ENCODE peak calls at places on chromosomes 11 and 22, in six cellular contexts. L, P, T, G, U and V are unnamed samples.

GRCh38 chr11:120748485-120748814 is 236.9 kb downstream of the GRIK4 start:
- DNase-seq in P (no peak), L (no peak), U (no peak), G (no peak), T (no peak), V (no peak)

GRCh38 chr11:80414766-80415165 is 973.9 kb upstream of the TENM4 start:
- DNase-seq in G (peak; percentile 73), P (peak; percentile 10), L (no peak), U (no peak), T (peak; percentile 57), V (no peak)

GRCh38 chr11:96154802-96155520 is 188.0 kb downstream of the MAML2 start:
- DNase-seq in G (peak; percentile 24), L (no peak), U (no peak), T (peak; percentile 85), P (peak; percentile 70), V (no peak)

GRCh38 chr11:116774661-116775060 is 1.9 kb upstream of the BUD13 start:
- DNase-seq in T (no peak), U (no peak), G (no peak), P (no peak), L (no peak), V (no peak)

GRCh38 chr11:111474432-111474831 is 37.8 kb downstream of the BTG4 start:
- DNase-seq in P (no peak), L (no peak), T (no peak), G (peak; percentile 58), U (no peak), V (no peak)

GRCh38 chr11:43567396-43567975 is 113.1 kb upstream of the HSD17B12 start:
- DNase-seq in P (peak; percentile 73), T (peak; percentile 66), L (no peak), G (no peak), U (peak; percentile 61), V (no peak)

GRCh38 chr11:63919267-63920125 is 2.5 kb upstream of the RCOR2 start:
- DNase-seq in T (peak; percentile 46), P (no peak), G (no peak), L (no peak), U (no peak), V (peak; percentile 68)

GRCh38 chr22:31613286-31613903 is 48.6 kb downstream of the PISD start:
- DNase-seq in P (no peak), L (no peak), G (no peak), U (no peak), T (no peak), V (no peak)

GRCh38 chr11:90135016-90135415 is 553 bp downstream of the NAALAD2 start:
- DNase-seq in G (no peak), T (peak; percentile 7), P (peak; percentile 17), U (no peak), L (no peak), V (no peak)

GRCh38 chr11:33311680-33312079 is 54.5 kb downstream of the HIPK3 start:
- DNase-seq in G (no peak), P (no peak), U (no peak), T (no peak), L (no peak), V (no peak)

GRCh38 chr22:35330258-35330861 is 30.7 kb downstream of the TOM1 start:
- DNase-seq in T (peak; percentile 92), U (peak; percentile 54), P (peak; percentile 91), G (no peak), L (peak; percentile 97), V (peak; percentile 85)

GRCh38 chr22:38570841-38571364 is 920 bp upstream of the DMC1 start:
- DNase-seq in T (peak; percentile 28), P (peak; percentile 31), U (peak; percentile 72), L (peak; percentile 89), G (peak; percentile 43), V (peak; percentile 37)

GRCh38 chr11:128361451-128362020 is 225.8 kb downstream of the ETS1 start:
- DNase-seq in T (peak; percentile 22), P (no peak), U (no peak), L (no peak), G (no peak), V (no peak)

GRCh38 chr11:108221981-108222685 is at the start of gene NPAT:
- DNase-seq in U (peak; percentile 65), G (no peak), T (no peak), P (no peak), L (peak; percentile 87), V (no peak)
- TF ChIP-seq CTCF in U (no peak), G (no peak), T (no peak), P (no peak), L (no peak), V (no peak)

DNA sequence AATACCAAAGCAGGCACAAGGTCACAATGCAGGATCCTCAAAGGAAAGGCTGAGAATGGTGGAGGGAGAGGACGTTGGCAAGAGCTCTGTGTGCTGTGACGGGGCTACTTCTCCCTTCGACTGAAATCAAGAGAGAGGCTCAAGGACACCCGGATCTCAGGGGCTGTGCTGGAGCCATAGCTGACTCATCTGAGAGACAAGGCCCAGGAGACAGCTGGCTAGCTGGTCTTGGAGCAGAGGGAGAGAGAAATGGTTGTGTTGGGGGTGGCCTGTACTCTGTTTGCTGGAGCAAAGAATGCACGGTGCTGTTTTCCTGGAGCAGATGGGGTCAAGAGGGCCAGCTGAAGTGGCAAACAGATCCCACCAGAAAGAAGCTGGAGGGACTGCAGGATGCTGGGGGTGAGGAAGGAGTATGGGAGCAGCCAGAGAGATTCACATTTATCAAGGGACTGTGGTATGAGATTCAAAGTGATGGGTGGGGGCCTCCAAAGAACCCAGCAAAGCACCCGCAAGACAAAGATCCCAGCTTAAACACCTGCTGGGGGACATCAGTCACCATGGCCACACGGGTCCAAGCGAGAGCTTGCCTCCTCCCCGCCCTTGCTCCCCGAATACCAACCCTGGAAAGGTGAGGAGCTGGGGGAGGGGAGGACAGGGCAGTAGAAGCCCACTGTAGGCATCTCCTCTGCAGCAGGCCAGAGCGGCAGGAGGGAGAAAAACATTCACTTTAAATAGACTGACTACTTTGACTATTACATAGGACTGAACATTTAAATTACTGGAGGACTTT is 40.8 kb downstream of the MAP6 start:
- DNase-seq in T (peak; percentile 35), P (peak; percentile 45), G (no peak), U (no peak), L (no peak), V (no peak)
- H3K4me3 ChIP-seq in T (no peak overlapping the region), P (no peak overlapping the region), G (no peak overlapping the region), U (no peak overlapping the region), L (no peak overlapping the region), V (no peak overlapping the region)

GRCh38 chr11:123247813-123248379 is 52.8 kb upstream of the CLMP start:
- DNase-seq in L (no peak), P (no peak), T (no peak), U (no peak), G (no peak), V (no peak)

GRCh38 chr11:123245567-123245966 is 50.5 kb upstream of the CLMP start:
- DNase-seq in L (no peak), T (no peak), U (no peak), G (no peak), P (no peak), V (no peak)

GRCh38 chr11:123246749-123247497 is 51.9 kb upstream of the CLMP start:
- DNase-seq in T (peak; percentile 81), P (peak; percentile 87), L (peak; percentile 94), U (peak; percentile 85), G (peak; percentile 59), V (peak; percentile 78)

GRCh38 chr11:123249354-123249753 is 54.3 kb upstream of the CLMP start:
- DNase-seq in P (no peak), G (no peak), L (peak; percentile 32), U (no peak), T (peak; percentile 25), V (no peak)

GRCh38 chr11:123247498-123247799 is 52.4 kb upstream of the CLMP start:
- DNase-seq in T (no peak), U (no peak), G (no peak), L (no peak), P (no peak), V (no peak)
- TF ChIP-seq CTCF in T (no peak), U (peak; percentile 68), G (no peak), L (no peak), P (no peak), V (no peak)

GRCh38 chr11:109945626-109946321 is 147.4 kb upstream of the ZC3H12C start:
- DNase-seq in L (no peak), T (no peak), G (no peak), P (no peak), U (no peak), V (no peak)
- H3K4me3 ChIP-seq in L (no peak overlapping the region), T (no peak overlapping the region), G (peak overlapping the region; percentile 6), P (no peak overlapping the region), U (peak overlapping the region; percentile 48), V (no peak overlapping the region)

GRCh38 chr11:44728085-44728410 is 1.3 kb downstream of the TSPAN18 start:
- DNase-seq in L (no peak), U (no peak), P (no peak), T (no peak), G (no peak), V (no peak)
- TF ChIP-seq CTCF in L (no peak), U (peak; percentile 59), P (no peak), T (no peak), G (no peak), V (no peak)

DNA sequence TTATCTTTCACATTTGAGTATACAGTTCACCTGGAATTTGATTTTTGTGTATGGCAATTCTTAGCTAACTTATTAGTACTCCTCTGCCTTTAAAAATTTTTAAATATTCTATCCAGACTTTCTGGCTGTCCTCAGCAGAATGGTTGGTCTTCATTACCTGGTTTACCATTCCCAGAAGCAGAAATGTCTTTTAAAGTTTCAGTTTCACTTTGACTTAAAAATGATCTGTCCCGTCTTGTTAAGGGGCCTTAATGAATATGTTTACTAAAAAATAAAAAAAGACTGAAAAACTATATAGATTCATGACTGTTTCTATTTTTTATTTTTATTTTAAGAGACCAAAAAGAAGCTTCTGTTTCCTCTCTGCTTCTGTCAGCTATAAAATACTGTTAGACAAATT is 70.5 kb upstream of the TNRC6B start:
- DNase-seq in L (no peak), G (no peak), U (no peak), T (peak; percentile 23), P (no peak), V (no peak)
- H3K4me3 ChIP-seq in L (no peak overlapping the region), G (peak overlapping the region; percentile 42), U (peak overlapping the region; percentile 36), T (peak overlapping the region; percentile 39), P (peak overlapping the region; percentile 32), V (peak overlapping the region; percentile 31)

GRCh38 chr11:114395776-114396175 is 4.5 kb downstream of the C11orf71 start:
- DNase-seq in U (no peak), T (peak; percentile 16), L (no peak), P (no peak), G (peak; percentile 25), V (no peak)
- TF ChIP-seq CTCF in U (peak; percentile 62), T (peak; percentile 43), L (no peak), P (peak; percentile 40), G (peak; percentile 63), V (peak; percentile 26)

DNA sequence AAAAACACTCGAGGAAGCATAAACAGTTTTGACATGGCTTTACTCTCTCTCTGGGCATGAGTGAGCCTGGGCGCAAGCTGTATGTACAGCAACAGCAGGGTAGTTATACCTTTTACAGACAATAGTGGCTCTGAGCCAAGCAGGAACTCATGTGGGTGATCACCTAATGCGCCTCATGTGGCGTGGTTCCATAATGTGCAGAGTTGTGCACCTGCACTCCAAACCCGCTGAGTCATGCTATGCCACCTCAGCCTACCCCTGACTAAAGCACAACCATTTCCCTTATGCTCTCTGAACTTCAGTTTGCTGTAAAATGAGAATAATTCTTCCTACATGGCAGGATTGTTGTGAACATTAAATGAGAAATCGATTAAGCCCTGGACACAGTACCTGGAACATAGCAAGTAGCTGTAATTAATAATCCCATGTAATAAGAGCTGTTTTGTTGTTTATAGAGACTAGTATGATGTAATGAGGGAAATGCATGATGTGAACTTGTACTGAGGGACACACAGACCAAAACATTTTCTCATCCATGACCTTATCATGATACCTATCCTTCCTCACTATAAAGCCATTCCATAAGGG is 71.6 kb downstream of the CCDC34 start:
- DNase-seq in U (peak; percentile 73), G (peak; percentile 62), P (no peak), T (peak; percentile 30), L (no peak), V (no peak)
- H3K4me3 ChIP-seq in U (no peak overlapping the region), G (no peak overlapping the region), P (no peak overlapping the region), T (no peak overlapping the region), L (no peak overlapping the region), V (no peak overlapping the region)